ENCODE peak calls at places on chromosomes 5 and 9, in five cellular contexts. I is ascending aorta, D is pancreas, N is astrocyte of the spinal cord, T is body of pancreas. Q is an unnamed sample.

GRCh38 chr5:91151947-91152346 is 231.2 kb downstream of the ARRDC3 start:
- DNase-seq in I (no peak), T (peak; percentile 77), D (no peak), N (peak; percentile 75), Q (peak; percentile 84)

GRCh38 chr9:125679597-125680189 is 27.3 kb downstream of the MAPKAP1 start:
- DNase-seq in D (no peak), T (no peak), N (no peak), I (no peak), Q (no peak)

GRCh38 chr9:68895741-68896478 is 118.0 kb downstream of the PRKACG start:
- DNase-seq in N (no peak), D (no peak), I (no peak), T (no peak), Q (no peak)

GRCh38 chr5:117072439-117072838 is 497.8 kb upstream of the SEMA6A start:
- DNase-seq in T (no peak), D (no peak), N (no peak), I (no peak), Q (no peak)

GRCh38 chr5:171269717-171270116 is 39.3 kb upstream of the TLX3 start:
- DNase-seq in T (no peak), I (no peak), D (no peak), N (no peak), Q (peak; percentile 90)

GRCh38 chr5:137383909-137384308 is 115.2 kb downstream of the SPOCK1 start:
- DNase-seq in T (no peak), N (no peak), I (no peak), D (no peak), Q (no peak)

GRCh38 chr9:134323741-134324358 is 2.4 kb upstream of the RXRA start:
- DNase-seq in I (no peak), T (peak; percentile 75), D (peak; percentile 64), N (no peak), Q (peak; percentile 21)

GRCh38 chr9:134662143-134662876 is 20.7 kb downstream of the COL5A1 start:
- DNase-seq in D (no peak), I (no peak), N (peak; percentile 87), T (peak; percentile 37), Q (peak; percentile 99)

GRCh38 chr9:116055536-116055935 is 98.1 kb upstream of the PAPPA start:
- DNase-seq in D (no peak), T (no peak), I (no peak), N (no peak), Q (no peak)

GRCh38 chr5:112554089-112554977 is 135.3 kb upstream of the EPB41L4A start:
- DNase-seq in D (no peak), I (no peak), T (no peak), N (no peak), Q (no peak)

GRCh38 chr5:63211413-63212132 is 633.0 kb downstream of the LRRC70 start:
- DNase-seq in T (no peak), I (no peak), D (no peak), N (no peak), Q (no peak)

GRCh38 chr5:1244976-1245375 is 19.8 kb downstream of the SLC6A18 start:
- DNase-seq in N (no peak), D (peak; percentile 49), T (no peak), I (no peak), Q (no peak)

GRCh38 chr5:75839547-75839946 is 122.3 kb upstream of the POC5 start:
- DNase-seq in D (no peak), N (no peak), I (no peak), T (no peak), Q (no peak)

GRCh38 chr5:81554647-81555046 is 160.7 kb upstream of the ACOT12 start:
- DNase-seq in I (no peak), D (no peak), N (no peak), T (no peak), Q (no peak)

GRCh38 chr9:14924821-14925220 is 14.6 kb upstream of the FREM1 start:
- DNase-seq in D (no peak), I (no peak), T (no peak), N (peak; percentile 15), Q (peak; percentile 87)

GRCh38 chr5:2751592-2752021 is at the start of gene IRX2:
- DNase-seq in I (no peak), D (no peak), N (peak; percentile 94), T (peak; percentile 51), Q (peak; percentile 53)

GRCh38 chr9:138058181-138058580 is 180.6 kb downstream of the CACNA1B start:
- DNase-seq in D (no peak), N (no peak), I (no peak), T (peak; percentile 0), Q (no peak)

GRCh38 chr9:35743880-35744518 is 5.0 kb downstream of the GBA2 start:
- DNase-seq in D (no peak), T (peak; percentile 6), I (no peak), N (no peak), Q (no peak)

GRCh38 chr5:163915481-163915961 is 410.1 kb downstream of the MAT2B start:
- DNase-seq in I (no peak), N (peak; percentile 38), T (no peak), D (peak; percentile 22), Q (peak; percentile 36)

GRCh38 chr5:59276886-59277514 is 616.5 kb downstream of the PDE4D start:
- DNase-seq in D (no peak), I (no peak), T (no peak), N (peak; percentile 14), Q (no peak)

GRCh38 chr5:59276277-59276647 is 617.3 kb downstream of the PDE4D start:
- DNase-seq in N (no peak), T (no peak), I (no peak), D (no peak), Q (no peak)

GRCh38 chr5:59275170-59275536 is 618.4 kb downstream of the PDE4D start:
- DNase-seq in D (no peak), T (no peak), I (no peak), N (no peak), Q (no peak)

GRCh38 chr5:59274130-59274529 is 619.4 kb downstream of the PDE4D start:
- DNase-seq in N (no peak), I (no peak), D (no peak), T (no peak), Q (no peak)

GRCh38 chr5:59275537-59276276 is 617.8 kb downstream of the PDE4D start:
- DNase-seq in D (no peak), I (no peak), N (peak; percentile 80), T (peak; percentile 55), Q (peak; percentile 62)
- H3K4me3 ChIP-seq in D (peak overlapping the region; percentile 39), I (peak overlapping the region; percentile 58), N (peak overlapping the region; percentile 44), T (no peak overlapping the region), Q (peak overlapping the region; percentile 41)

DNA sequence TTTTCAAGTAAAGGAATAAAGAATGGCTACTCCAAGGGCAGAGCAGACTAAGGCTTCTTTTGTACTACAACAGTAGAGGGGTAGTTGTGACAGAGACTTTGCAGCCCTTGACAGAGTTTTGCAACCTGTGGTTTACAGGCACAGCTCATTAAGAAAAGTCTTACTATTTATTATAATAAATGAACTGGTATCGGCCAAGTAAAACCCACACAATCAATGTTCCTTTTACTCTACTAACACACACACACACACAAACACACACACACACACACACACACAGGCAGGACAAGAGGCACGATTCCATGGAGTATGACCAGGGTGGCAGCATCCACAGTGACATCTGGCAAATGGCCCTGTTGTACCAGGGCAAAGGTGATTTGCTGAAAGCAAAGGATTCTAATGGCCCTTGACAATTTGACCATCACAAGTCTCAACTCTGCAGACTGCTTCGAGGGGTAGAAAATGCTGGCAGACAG is 59.1 kb upstream of the GOLPH3 start:
- DNase-seq in T (peak; percentile 69), I (no peak), N (peak; percentile 39), D (no peak), Q (peak; percentile 4)
- TF ChIP-seq CTCF in T (no peak), I (no peak), N (no peak), D (no peak), Q (no peak)

DNA sequence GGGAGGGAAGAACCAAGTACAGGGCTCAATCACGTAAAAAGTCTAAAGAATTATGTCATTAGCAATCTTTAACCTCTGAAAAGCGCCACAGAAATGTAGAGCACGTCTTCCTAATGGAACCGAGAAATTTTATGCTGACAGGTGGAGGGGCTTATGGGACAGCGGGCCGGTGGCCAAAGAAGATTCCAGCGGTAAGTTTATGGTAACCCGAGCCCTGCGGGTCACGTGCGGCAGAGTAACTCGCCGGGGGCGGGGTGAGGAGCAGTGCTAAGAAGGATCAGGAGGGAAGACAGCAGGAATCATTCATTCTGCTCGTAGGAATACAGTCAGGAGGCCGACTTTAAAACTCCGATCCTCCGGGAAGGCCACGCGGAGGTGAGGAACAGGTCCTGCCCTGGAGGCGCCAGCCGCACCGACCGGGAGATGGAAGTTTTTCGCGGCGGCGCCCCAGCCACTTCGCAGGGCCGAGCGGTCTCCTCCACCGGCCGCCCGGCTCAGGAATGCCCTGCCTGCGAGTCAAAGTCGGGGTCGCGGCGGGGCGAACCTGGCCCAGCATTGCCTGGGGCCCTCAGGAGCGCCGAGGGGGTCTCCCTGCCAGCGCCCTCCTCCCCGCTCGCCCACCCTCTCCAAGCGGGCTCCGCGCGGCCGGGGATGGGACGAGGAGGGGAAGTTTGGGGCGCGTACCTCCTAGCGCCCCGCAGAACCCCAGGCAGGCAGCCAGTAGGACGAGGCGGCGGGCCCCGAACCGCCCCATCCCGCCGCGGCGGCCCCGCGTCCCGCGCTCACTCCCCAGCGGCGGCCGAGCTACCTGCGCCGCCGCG is 101.8 kb downstream of the ESM1 start:
- DNase-seq in T (peak; percentile 50), N (peak; percentile 72), I (no peak), D (peak; percentile 71), Q (peak; percentile 58)
- H3K4me3 ChIP-seq in T (no peak overlapping the region), N (peak overlapping the region; percentile 42), I (peak overlapping the region; percentile 69), D (peak overlapping the region; percentile 36), Q (peak overlapping the region; percentile 44)

GRCh38 chr5:87787640-87788039 is 374.9 kb upstream of the CCNH start:
- DNase-seq in I (no peak), N (no peak), T (no peak), D (no peak), Q (no peak)

GRCh38 chr5:87780831-87781760 is 368.4 kb upstream of the CCNH start:
- DNase-seq in D (peak; percentile 79), T (peak; percentile 83), I (no peak), N (peak; percentile 90), Q (peak; percentile 82)

GRCh38 chr5:87784869-87785268 is 372.1 kb upstream of the CCNH start:
- DNase-seq in D (no peak), I (no peak), T (no peak), N (no peak), Q (no peak)
- TF ChIP-seq CTCF in D (no peak), I (no peak), T (no peak), N (no peak), Q (no peak)

DNA sequence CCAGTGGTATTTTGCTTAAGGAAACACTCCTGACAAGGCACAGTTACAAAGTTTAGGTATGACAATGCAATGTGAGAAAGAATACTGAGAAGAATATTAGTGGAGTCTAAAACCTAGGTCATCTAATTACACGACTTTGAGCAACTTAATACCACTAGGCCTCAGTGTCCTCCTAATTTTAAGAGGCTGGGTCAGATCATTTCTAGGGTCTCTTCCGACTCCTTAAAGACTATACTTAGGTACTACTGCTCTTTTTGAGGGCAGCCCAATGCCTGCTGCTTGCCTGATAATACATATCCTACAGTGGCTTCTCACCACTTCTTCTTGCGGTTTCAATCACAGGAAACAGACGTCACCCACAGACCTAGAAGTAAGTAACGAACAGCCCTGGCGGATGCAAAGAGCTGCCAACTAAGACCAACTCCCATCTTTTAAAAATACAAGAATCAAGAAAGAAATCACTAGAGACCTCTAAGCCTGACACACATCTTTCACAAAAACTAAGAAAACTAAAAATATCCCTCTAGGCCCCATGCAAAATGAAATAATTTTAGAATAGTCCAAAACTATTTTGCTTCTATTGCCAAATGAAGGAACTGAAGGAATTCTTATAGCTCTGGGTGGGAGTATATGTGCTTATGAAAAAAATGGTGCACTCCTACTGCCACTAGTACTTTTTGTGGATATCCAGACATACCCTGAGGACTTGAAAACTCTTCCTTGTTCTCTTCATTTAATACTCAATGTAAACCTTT is 13.1 kb downstream of the DIAPH1 start:
- DNase-seq in T (peak; percentile 25), N (peak; percentile 38), D (no peak), I (peak; percentile 25), Q (peak; percentile 62)
- H3K4me3 ChIP-seq in T (no peak overlapping the region), N (no peak overlapping the region), D (no peak overlapping the region), I (peak overlapping the region; percentile 38), Q (no peak overlapping the region)

Q was measured in fibroblast of villous mesenchyme.